ENCODE peak calls at places on chromosomes 11 and 22, in nine cellular contexts. V is HS-27A, X is 8988T, J is GM20000, L is caudate nucleus, U is posterior vena cava, I is NCI-H1417, E is HTR-8/SVneo, C is NCI-H1436. O is an unnamed sample.

GRCh38 chr11:82980292-82980691 is 78.8 kb downstream of the DDIAS start:
- DNase-seq in X (peak), V (peak), J (no peak), I (no peak), E (peak), U (no peak), C (no peak), L (no peak), O (no peak)

GRCh38 chr22:20408891-20409290 is 14.9 kb downstream of the ZNF74 start:
- DNase-seq in V (no peak), X (no peak), I (no peak), E (no peak), J (no peak), C (no peak), L (no peak), U (no peak), O (no peak)

GRCh38 chr11:125410091-125410490 is 86.0 kb downstream of the FEZ1 start:
- DNase-seq in E (no peak), V (no peak), C (no peak), X (no peak), L (no peak), I (no peak), J (no peak), U (peak), O (no peak)

GRCh38 chr11:78802058-78802633 is 227.5 kb upstream of the NARS2 start:
- DNase-seq in L (no peak), V (no peak), I (no peak), J (no peak), X (no peak), E (no peak), C (no peak), U (no peak), O (no peak)

GRCh38 chr11:82043316-82043715 is 690.3 kb downstream of the FAM181B start:
- DNase-seq in L (no peak), C (no peak), X (no peak), I (no peak), V (no peak), E (no peak), J (no peak), U (no peak), O (no peak)

GRCh38 chr11:36002196-36002595 is 58.3 kb downstream of the LDLRAD3 start:
- DNase-seq in U (no peak), J (no peak), E (no peak), X (no peak), I (no peak), L (no peak), V (no peak), C (no peak), O (no peak)

GRCh38 chr22:32564170-32565001 is 89.8 kb downstream of the FBXO7 start:
- DNase-seq in X (no peak), V (no peak), C (no peak), U (peak), E (no peak), I (no peak), L (no peak), J (no peak), O (no peak)

GRCh38 chr22:42269407-42270177 is 861 bp downstream of the TCF20 start:
- DNase-seq in E (peak), L (no peak), V (no peak), I (peak), J (peak), X (peak), C (peak), U (peak), O (peak)

GRCh38 chr11:108511851-108512474 is 13.8 kb upstream of the POGLUT3 start:
- DNase-seq in J (no peak), X (no peak), U (no peak), L (no peak), E (no peak), V (no peak), C (no peak), I (no peak), O (no peak)

GRCh38 chr11:48103621-48104561 is 112.7 kb upstream of the OR4B1 start:
- DNase-seq in J (no peak), I (no peak), L (no peak), V (no peak), E (no peak), X (no peak), C (no peak), U (no peak), O (no peak)

GRCh38 chr11:129289350-129290040 is 86.2 kb upstream of the BARX2 start:
- DNase-seq in L (no peak), J (no peak), I (no peak), U (no peak), X (no peak), V (no peak), C (no peak), E (no peak), O (no peak)

GRCh38 chr11:44767421-44767820 is 40.7 kb downstream of the TSPAN18 start:
- DNase-seq in X (no peak), V (peak), L (no peak), U (no peak), J (no peak), E (no peak), C (no peak), I (no peak), O (no peak)

GRCh38 chr11:92531051-92531747 is 306.6 kb downstream of the FAT3 start:
- DNase-seq in V (no peak), E (no peak), C (no peak), X (no peak), I (no peak), J (no peak), U (no peak), L (no peak), O (no peak)

GRCh38 chr22:50612715-50613221 is 12.2 kb downstream of the MAPK8IP2 start:
- DNase-seq in X (no peak), I (no peak), U (no peak), C (no peak), J (peak), V (no peak), E (no peak), L (no peak), O (peak)

GRCh38 chr11:6319879-6320410 is 356 bp downstream of the CAVIN3 start:
- DNase-seq in E (peak), L (no peak), J (peak), U (peak), C (no peak), I (no peak), V (peak), X (peak), O (no peak)

GRCh38 chr11:100619484-100619883 is 67.6 kb upstream of the ARHGAP42 start:
- DNase-seq in J (no peak), L (no peak), X (peak), E (no peak), C (no peak), U (no peak), V (no peak), I (no peak), O (no peak)

GRCh38 chr11:60905551-60906113 is 753 bp downstream of the PRPF19 start:
- DNase-seq in J (no peak), C (no peak), I (peak), X (no peak), V (no peak), E (no peak), U (no peak), L (no peak), O (no peak)

GRCh38 chr22:37749223-37749622 is 52.4 kb downstream of the TRIOBP start:
- DNase-seq in E (no peak), U (no peak), L (no peak), C (no peak), J (no peak), X (no peak), V (no peak), I (no peak), O (no peak)

GRCh38 chr22:40593460-40594273 is 42.9 kb downstream of the MRTFA start:
- DNase-seq in J (peak), U (no peak), C (no peak), V (no peak), L (no peak), X (no peak), E (no peak), I (no peak), O (peak)

GRCh38 chr22:29625090-29625825 is 21.8 kb downstream of the NF2 start:
- DNase-seq in L (no peak), I (peak), E (peak), J (peak), V (peak), U (no peak), X (no peak), C (no peak), O (no peak)

GRCh38 chr11:4134844-4135243 is 40.2 kb downstream of the RRM1 start:
- DNase-seq in L (no peak), I (no peak), X (no peak), U (no peak), V (no peak), J (no peak), C (no peak), E (peak), O (no peak)

GRCh38 chr11:43905788-43906187 is 25.2 kb downstream of the ALKBH3 start:
- DNase-seq in J (no peak), V (no peak), U (no peak), E (no peak), L (no peak), C (no peak), X (no peak), I (no peak), O (no peak)

GRCh38 chr22:40594924-40595323 is 41.6 kb downstream of the MRTFA start:
- DNase-seq in U (no peak), X (no peak), L (no peak), V (no peak), E (no peak), C (no peak), J (no peak), I (no peak), O (no peak)

GRCh38 chr11:65811764-65812475 is 21.8 kb upstream of the SNX32 start:
- DNase-seq in C (no peak), X (no peak), J (no peak), U (no peak), L (no peak), I (no peak), E (no peak), V (no peak), O (no peak)

GRCh38 chr22:38124236-38124974 is 13.9 kb upstream of the BAIAP2L2 start:
- DNase-seq in J (no peak), U (no peak), I (no peak), C (no peak), X (no peak), V (no peak), L (no peak), E (no peak), O (no peak)

GRCh38 chr11:115493488-115493887 is 10.7 kb downstream of the CADM1 start:
- DNase-seq in E (no peak), I (no peak), J (no peak), L (no peak), U (no peak), C (no peak), V (no peak), X (no peak), O (no peak)

GRCh38 chr11:98568011-98568410 is 452.7 kb upstream of the CNTN5 start:
- DNase-seq in U (no peak), V (no peak), J (no peak), E (peak), C (no peak), I (no peak), X (no peak), L (no peak), O (no peak)

GRCh38 chr11:1237128-1237580 is 14.3 kb downstream of the MUC5B start:
- DNase-seq in E (no peak), I (no peak), X (peak), L (no peak), J (no peak), U (peak), V (no peak), C (no peak), O (no peak)

GRCh38 chr11:118634435-118635236 is 27.2 kb downstream of the PHLDB1 start:
- DNase-seq in V (no peak), E (no peak), C (peak), I (peak), U (no peak), J (no peak), X (no peak), L (peak), O (peak)

GRCh38 chr11:61978703-61979661 is 11.5 kb upstream of the FTH1 start:
- DNase-seq in J (no peak), V (no peak), I (no peak), C (no peak), E (no peak), X (no peak), U (peak), L (no peak), O (no peak)

GRCh38 chr11:1040428-1041148 is 4.1 kb upstream of the MUC6 start:
- DNase-seq in I (no peak), L (no peak), C (no peak), E (no peak), X (no peak), J (no peak), V (no peak), U (no peak), O (no peak)

GRCh38 chr22:41504397-41504796 is 35.5 kb downstream of the ACO2 start:
- DNase-seq in L (no peak), E (no peak), J (no peak), U (no peak), I (no peak), X (no peak), C (no peak), V (no peak), O (no peak)

GRCh38 chr11:34653851-34654490 is 33.1 kb downstream of the EHF start:
- DNase-seq in E (peak), L (no peak), X (no peak), C (no peak), I (no peak), U (no peak), J (no peak), V (peak), O (no peak)

GRCh38 chr11:113248702-113249490 is 65.5 kb upstream of the TTC12 start:
- DNase-seq in V (no peak), X (no peak), J (no peak), C (no peak), L (no peak), U (no peak), E (no peak), I (no peak), O (no peak)

GRCh38 chr11:84552791-84553190 is 1074.4 kb downstream of the DLG2 start:
- DNase-seq in I (no peak), X (no peak), L (no peak), E (no peak), U (no peak), C (no peak), J (no peak), V (no peak), O (no peak)

GRCh38 chr22:35349368-35349703 is 31.6 kb upstream of the HMOX1 start:
- DNase-seq in U (no peak), C (peak), E (no peak), L (no peak), X (no peak), J (no peak), I (peak), V (no peak), O (no peak)

GRCh38 chr11:42066113-42066512 is 606.7 kb upstream of the LRRC4C start:
- DNase-seq in X (no peak), E (no peak), L (no peak), U (no peak), J (no peak), V (no peak), I (no peak), C (no peak), O (no peak)

GRCh38 chr22:46829140-46829891 is 66.9 kb downstream of the TBC1D22A start:
- DNase-seq in I (no peak), J (no peak), C (no peak), E (peak), V (no peak), X (no peak), U (peak), L (no peak), O (no peak)

GRCh38 chr22:42893366-42894150 is 36.5 kb upstream of the ARFGAP3 start:
- DNase-seq in V (no peak), I (no peak), U (no peak), J (no peak), X (no peak), L (no peak), C (no peak), E (no peak), O (no peak)

O was measured in NCI-H748 treated with DMSO at 0.1 percent for 48 hours.